ENCODE peak calls at places on chromosomes 7 and 10, in ten cellular contexts. Q is HCT116, T is GM12865, E is endothelial cell, W is fibroblast of lung, F is neural crest cell, R is keratinocyte, C is glutamatergic neuron, X is heart right ventricle, M is left ventricle myocardium inferior. J is an unnamed sample.

GRCh38 chr10:33955676-33956075 is 621.2 kb upstream of the NRP1 start:
- DNase-seq in Q (no peak), T (no peak), E (no peak), W (peak), F (no peak), R (no peak), C (no peak), X (no peak), M (no peak), J (no peak)

GRCh38 chr7:83427929-83428328 is 221.0 kb downstream of the SEMA3E start:
- DNase-seq in Q (peak), T (no peak), E (no peak), W (no peak), F (no peak), R (no peak), C (no peak), X (no peak), M (no peak), J (no peak)

GRCh38 chr10:124461642-124462347 is at the start of gene LHPP:
- DNase-seq in Q (peak), T (peak), E (peak), W (peak), F (peak), R (no peak), C (peak), X (peak), M (peak), J (peak)

GRCh38 chr10:125550362-125550761 is 132.6 kb downstream of the TEX36 start:
- DNase-seq in Q (no peak), T (no peak), E (no peak), W (no peak), F (no peak), R (no peak), C (no peak), X (no peak), M (no peak), J (no peak)

GRCh38 chr10:86262671-86263165 is 103.9 kb downstream of the GRID1 start:
- DNase-seq in Q (no peak), T (no peak), E (no peak), W (no peak), F (no peak), R (no peak), C (no peak), X (no peak), M (no peak), J (no peak)

GRCh38 chr7:90621130-90621891 is 25.2 kb downstream of the CDK14 start:
- DNase-seq in Q (no peak), T (peak), E (no peak), W (no peak), F (no peak), R (no peak), C (no peak), X (no peak), M (no peak), J (no peak)

GRCh38 chr7:159000859-159001435 is 143.7 kb downstream of the VIPR2 start:
- DNase-seq in Q (no peak), T (no peak), E (no peak), W (no peak), F (no peak), R (no peak), C (no peak), X (no peak), M (no peak), J (no peak)

GRCh38 chr10:99396471-99396870 is 34.0 kb downstream of the GOT1 start:
- DNase-seq in Q (no peak), T (no peak), E (no peak), W (peak), F (no peak), R (no peak), C (no peak), X (no peak), M (no peak), J (no peak)

GRCh38 chr7:148921806-148922205 is 37.7 kb upstream of the EZH2 start:
- DNase-seq in Q (no peak), T (no peak), E (no peak), W (no peak), F (no peak), R (no peak), C (no peak), X (no peak), M (peak), J (no peak)

DNA sequence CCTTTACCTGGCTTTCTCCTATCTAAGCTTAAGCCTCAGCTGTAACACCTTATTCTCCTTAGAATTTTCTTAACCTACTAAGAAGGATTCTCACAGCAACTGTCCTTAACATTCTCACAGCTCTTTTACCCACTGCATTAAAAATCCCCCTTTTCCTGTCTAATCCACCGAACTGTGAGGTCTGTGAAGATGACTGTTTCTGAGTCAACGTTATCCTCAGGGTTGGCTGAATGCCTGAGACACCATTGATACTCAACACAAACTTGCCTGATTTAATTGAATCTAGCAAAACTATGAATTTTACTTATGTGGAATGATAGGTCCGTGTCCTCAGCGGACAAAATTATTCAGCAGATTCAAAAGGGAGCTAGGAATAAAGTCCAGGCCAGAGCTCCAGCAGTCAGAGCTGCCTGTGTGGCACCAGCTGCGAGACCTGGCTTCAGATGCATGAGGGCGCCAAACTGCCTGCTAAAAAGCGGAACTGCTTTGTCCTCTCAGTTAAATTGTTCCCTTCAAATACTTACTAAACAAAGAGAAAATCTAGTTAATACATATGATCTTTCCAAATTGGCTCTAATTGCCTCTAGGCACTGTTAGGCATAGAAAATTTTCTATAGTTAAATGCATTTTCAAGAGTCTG is 33.4 kb upstream of the VWDE start:
- DNase-seq in Q (no peak), T (peak), E (peak), W (peak), F (no peak), R (no peak), C (peak), X (no peak), M (no peak), J (no peak)
- TF ChIP-seq CTCF in Q (peak), T (no peak), E (no peak), W (no peak), F (peak), R (no peak), C (no peak), X (no peak), M (no peak), J (no peak)

DNA sequence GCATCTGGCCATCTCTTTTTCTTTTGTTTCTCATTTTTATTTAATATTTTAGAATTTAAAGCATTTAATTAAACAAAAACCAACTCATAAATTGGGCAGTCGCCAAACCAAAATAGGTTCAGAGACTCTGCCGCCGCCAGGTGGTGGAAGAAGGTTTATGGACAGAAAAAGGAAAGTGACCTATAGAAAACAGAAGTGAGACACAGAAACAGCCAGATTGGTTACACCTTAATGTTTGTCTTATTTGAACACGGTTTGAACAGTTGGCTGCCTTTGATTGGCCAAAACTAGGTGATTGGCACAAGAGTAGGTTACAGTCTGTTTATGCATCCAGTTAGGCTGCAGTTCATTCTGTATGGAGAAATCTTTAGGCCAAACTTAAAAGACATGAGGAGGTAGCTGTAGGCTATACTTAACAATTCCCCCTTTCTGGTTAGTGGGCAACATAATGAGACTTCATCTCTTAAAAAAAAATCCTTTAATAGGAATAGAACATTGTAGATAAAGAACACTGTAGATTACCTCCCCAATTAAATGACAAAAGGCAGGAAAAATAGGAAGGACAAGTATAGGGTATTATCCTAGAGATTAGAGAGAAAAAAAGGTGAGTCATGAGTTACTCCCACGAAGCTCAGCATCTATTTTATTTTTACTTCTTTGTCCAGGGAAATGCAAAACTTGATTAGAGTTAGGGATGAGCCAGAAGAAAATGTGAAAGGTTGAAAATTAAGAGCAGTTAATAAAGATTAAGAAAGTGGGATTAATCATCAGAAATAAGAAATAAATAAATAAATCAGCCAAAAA is 23.9 kb upstream of the CYCS start:
- DNase-seq in Q (no peak), T (peak), E (no peak), W (no peak), F (no peak), R (no peak), C (no peak), X (no peak), M (no peak), J (peak)
- TF ChIP-seq CTCF in Q (no peak), T (no peak), E (no peak), W (no peak), F (no peak), R (no peak), C (no peak), X (no peak), M (no peak), J (no peak)

DNA sequence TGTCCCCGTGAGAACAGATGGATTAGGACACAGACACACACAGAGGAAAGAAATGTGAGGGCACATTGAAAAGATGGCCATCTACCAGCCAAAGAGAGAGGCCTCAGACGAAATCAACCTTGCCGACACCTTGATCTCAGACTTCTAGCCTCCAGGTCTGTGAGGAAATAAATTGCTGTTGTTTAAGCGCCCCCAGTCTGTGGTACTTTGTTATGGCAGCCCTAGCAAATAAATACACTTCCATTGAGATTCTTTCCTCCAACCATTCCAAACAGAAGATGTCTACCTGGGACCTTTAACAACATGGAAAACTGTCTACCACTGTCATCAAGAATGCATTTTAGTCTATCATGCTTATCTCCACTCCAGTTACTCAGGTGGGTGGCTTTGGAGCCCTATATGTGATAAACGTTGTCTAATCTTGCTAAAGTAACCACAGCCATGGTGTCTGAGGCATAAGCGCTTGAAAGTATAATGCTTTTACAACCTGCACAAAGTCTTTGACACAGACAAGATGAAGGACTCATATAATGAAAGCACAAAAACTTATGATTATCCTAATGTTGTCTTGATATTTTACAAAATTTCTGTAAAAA is 244.3 kb downstream of the MTERF1 start:
- DNase-seq in Q (peak), T (peak), E (peak), W (peak), F (peak), R (no peak), C (no peak), X (peak), M (no peak), J (peak)
- TF ChIP-seq CTCF in Q (peak), T (peak), E (peak), W (peak), F (peak), R (peak), C (peak), X (peak), M (peak), J (peak)

GRCh38 chr10:105974803-105975456 is 1189.6 kb downstream of the SORCS1 start:
- DNase-seq in Q (no peak), T (peak), E (peak), W (peak), F (peak), R (no peak), C (peak), X (peak), M (no peak), J (no peak)
- TF ChIP-seq CTCF in Q (no peak), T (peak), E (peak), W (peak), F (peak), R (peak), C (peak), X (peak), M (peak), J (no peak)

GRCh38 chr7:138282997-138283396 is 177.1 kb upstream of the TRIM24 start:
- DNase-seq in Q (no peak), T (no peak), E (no peak), W (no peak), F (no peak), R (no peak), C (no peak), X (no peak), M (no peak), J (no peak)

GRCh38 chr7:138278601-138279000 is 181.5 kb upstream of the TRIM24 start:
- DNase-seq in Q (no peak), T (no peak), E (no peak), W (no peak), F (no peak), R (no peak), C (no peak), X (no peak), M (no peak), J (no peak)
- TF ChIP-seq CTCF in Q (no peak), T (no peak), E (no peak), W (no peak), F (no peak), R (no peak), C (no peak), X (no peak), M (no peak), J (no peak)

GRCh38 chr10:964988-965417 is 23.2 kb upstream of the GTPBP4 start:
- DNase-seq in Q (no peak), T (no peak), E (no peak), W (no peak), F (no peak), R (no peak), C (no peak), X (no peak), M (no peak), J (no peak)
- TF ChIP-seq CTCF in Q (no peak), T (no peak), E (no peak), W (no peak), F (no peak), R (no peak), C (no peak), X (no peak), M (no peak), J (no peak)

GRCh38 chr7:93231799-93232672 is at the start of gene VPS50:
- DNase-seq in Q (peak), T (peak), E (peak), W (peak), F (peak), R (peak), C (peak), X (peak), M (peak), J (peak)
- TF ChIP-seq CTCF in Q (peak), T (no peak), E (no peak), W (no peak), F (no peak), R (no peak), C (peak), X (no peak), M (peak), J (no peak)

DNA sequence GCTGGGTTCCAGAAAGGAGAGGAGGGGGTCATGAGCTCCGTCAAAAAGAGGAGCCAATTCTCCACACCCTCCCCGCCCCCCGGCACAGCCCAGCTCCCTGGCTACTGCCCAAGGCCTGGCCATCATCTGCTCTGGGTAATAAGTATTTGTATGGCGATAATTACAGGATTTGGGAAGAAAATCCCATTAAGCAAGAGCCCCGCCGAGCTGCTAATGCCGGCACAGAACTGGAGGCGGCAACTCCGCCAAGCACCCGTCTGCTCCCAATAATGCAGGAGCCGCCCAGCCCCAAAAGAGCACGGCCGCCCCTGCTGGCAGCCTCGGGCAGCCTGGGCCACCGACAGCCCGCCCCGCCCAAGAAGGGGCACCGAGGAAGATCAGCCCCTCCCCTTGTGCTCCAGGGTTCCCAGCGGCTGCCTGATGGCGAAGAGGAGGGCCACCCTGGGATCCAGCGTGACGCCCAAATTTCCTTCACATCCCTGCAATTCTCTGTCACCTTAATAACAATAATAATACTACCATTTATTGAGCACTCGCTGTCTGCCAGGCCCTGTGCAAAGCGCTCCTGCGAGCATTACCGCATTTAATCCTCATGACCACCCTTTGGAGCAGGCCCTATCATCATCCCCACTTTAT is 5.9 kb downstream of the SLIT1 start:
- DNase-seq in Q (no peak), T (no peak), E (peak), W (no peak), F (peak), R (no peak), C (peak), X (no peak), M (no peak), J (no peak)
- TF ChIP-seq CTCF in Q (peak), T (no peak), E (no peak), W (no peak), F (peak), R (no peak), C (peak), X (no peak), M (peak), J (no peak)

GRCh38 chr10:77911535-77912123 is 14.9 kb downstream of the DLG5 start:
- DNase-seq in Q (no peak), T (no peak), E (no peak), W (peak), F (no peak), R (no peak), C (no peak), X (no peak), M (no peak), J (no peak)
- TF ChIP-seq CTCF in Q (no peak), T (no peak), E (no peak), W (no peak), F (no peak), R (no peak), C (no peak), X (no peak), M (no peak), J (no peak)

J was measured in activated CD8-positive, alpha-beta T cell treated with anti-CD3 and anti-CD28 coated beads for 36 hours.